ENCODE peak calls at places on chromosomes 2 and 18, in ten cellular contexts. X, S, G, U, Q, R, F, V, C and Z are unnamed samples.

GRCh38 chr2:237515166-237515565 is 28.1 kb downstream of the MLPH start:
- DNase-seq in F (no peak), S (no peak), G (no peak), V (no peak), Q (no peak), U (no peak), C (no peak), X (no peak), R (no peak), Z (no peak)

GRCh38 chr2:15547100-15547499 is 14.0 kb downstream of the NBAS start:
- DNase-seq in U (no peak), C (no peak), F (no peak), X (no peak), Q (no peak), R (no peak), G (no peak), V (no peak), S (no peak), Z (no peak)

GRCh38 chr2:201987426-201987825 is 46.2 kb upstream of the FZD7 start:
- DNase-seq in C (no peak), S (no peak), R (no peak), F (no peak), V (no peak), U (no peak), G (no peak), Q (no peak), X (no peak), Z (no peak)

GRCh38 chr2:28011322-28011737 is 120.8 kb downstream of the BABAM2 start:
- DNase-seq in V (no peak), F (no peak), X (no peak), C (no peak), U (no peak), S (no peak), G (no peak), Q (no peak), R (no peak), Z (no peak)

GRCh38 chr18:8607776-8608682 is 1.2 kb upstream of the RAB12 start:
- DNase-seq in X (peak), U (no peak), C (no peak), Q (no peak), R (no peak), V (no peak), S (peak), G (no peak), F (peak), Z (no peak)

GRCh38 chr2:174495365-174496012 is 8.7 kb upstream of the GPR155 start:
- DNase-seq in X (no peak), R (no peak), Q (no peak), F (no peak), C (no peak), S (no peak), U (no peak), V (no peak), G (peak), Z (no peak)

GRCh38 chr2:104788721-104789446 is 65.0 kb upstream of the POU3F3 start:
- DNase-seq in S (no peak), X (no peak), U (no peak), V (no peak), F (no peak), G (peak), R (no peak), C (no peak), Q (no peak), Z (no peak)

GRCh38 chr2:88698498-88699233 is 7.2 kb downstream of the RPIA start:
- DNase-seq in G (no peak), X (no peak), F (no peak), Q (no peak), V (peak), S (no peak), U (no peak), R (no peak), C (no peak), Z (no peak)

GRCh38 chr2:219877714-219878113 is 250.3 kb downstream of the SLC4A3 start:
- DNase-seq in X (no peak), V (no peak), Q (no peak), G (no peak), R (no peak), S (no peak), U (no peak), C (no peak), F (no peak), Z (no peak)

GRCh38 chr2:129731925-129732629 is 247.4 kb upstream of the RAB6C start:
- DNase-seq in F (no peak), Q (no peak), R (no peak), S (no peak), X (no peak), U (no peak), C (no peak), G (peak), V (no peak), Z (peak)

GRCh38 chr2:28424799-28425492 is 32.3 kb downstream of the FOSL2 start:
- DNase-seq in C (no peak), Q (no peak), G (no peak), S (no peak), R (no peak), U (no peak), V (no peak), X (no peak), F (no peak), Z (no peak)

GRCh38 chr2:42888321-42888720 is 95.9 kb upstream of the HAAO start:
- DNase-seq in C (no peak), X (no peak), V (no peak), U (no peak), G (no peak), Q (no peak), R (peak), F (peak), S (no peak), Z (no peak)

GRCh38 chr2:137950238-137950637 is 14.0 kb upstream of the HNMT start:
- DNase-seq in U (no peak), Q (no peak), X (no peak), R (no peak), F (no peak), S (no peak), G (no peak), C (no peak), V (no peak), Z (no peak)

GRCh38 chr2:210586381-210586780 is 30.0 kb downstream of the CPS1 start:
- DNase-seq in C (no peak), R (peak), G (no peak), X (no peak), U (no peak), S (no peak), Q (no peak), F (peak), V (no peak), Z (no peak)

DNA sequence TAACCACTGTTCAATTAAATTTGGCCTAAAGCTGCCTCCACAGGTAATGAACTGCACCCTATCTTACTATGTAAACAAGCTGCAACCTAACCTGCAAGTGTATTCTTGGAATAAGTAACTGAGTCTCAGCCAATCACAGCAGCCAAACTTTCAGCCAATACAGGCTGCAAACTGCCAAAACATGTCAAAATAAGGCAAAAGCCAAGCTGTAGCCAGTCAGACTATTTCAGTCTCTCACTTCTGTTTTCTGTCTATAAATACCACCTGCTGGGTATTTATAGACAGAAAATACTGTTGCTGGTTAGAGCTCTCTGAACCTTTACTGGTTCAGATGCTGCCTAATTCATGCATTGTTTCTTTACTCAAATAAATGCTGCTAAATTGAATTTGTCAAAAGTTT is 14.3 kb downstream of the C2orf76 start:
- DNase-seq in R (no peak), V (no peak), Q (no peak), S (no peak), F (no peak), C (no peak), U (no peak), X (no peak), G (no peak), Z (no peak)
- TF ChIP-seq CTCF in R (no peak), V (no peak), Q (no peak), S (no peak), F (no peak), C (no peak), U (no peak), X (no peak), G (no peak), Z (no peak)

GRCh38 chr2:68319397-68320117 is at the start of gene CNRIP1:
- DNase-seq in F (peak), R (peak), V (peak), S (no peak), U (no peak), X (peak), G (peak), Q (no peak), C (no peak), Z (peak)
- H3K4me3 ChIP-seq in F (peak), R (peak), V (peak), S (peak), U (peak), X (peak), G (peak), Q (peak), C (peak), Z (peak)

DNA sequence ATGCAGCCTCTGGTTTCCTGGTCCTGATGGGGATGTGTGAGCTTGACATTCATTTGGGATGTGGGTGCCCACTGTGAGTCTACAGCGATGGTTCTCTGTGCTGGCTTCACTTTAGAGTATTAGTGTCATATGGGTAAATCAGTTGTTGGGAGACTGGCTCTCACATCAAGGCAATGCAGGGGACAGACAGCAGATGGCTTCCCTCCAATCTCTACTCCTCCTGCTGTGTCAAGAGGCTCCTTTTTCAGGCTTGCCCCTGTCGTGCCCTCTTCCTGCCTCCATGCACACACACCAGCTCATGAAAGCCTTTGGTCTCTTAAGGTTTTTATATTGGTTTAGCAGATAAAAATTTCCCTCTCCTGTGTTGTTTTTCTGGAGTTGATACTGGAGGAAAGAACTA is 315.6 kb downstream of the RDH14 start:
- DNase-seq in V (no peak), Q (no peak), X (no peak), G (no peak), S (no peak), R (no peak), C (no peak), U (no peak), F (no peak), Z (no peak)
- TF ChIP-seq CTCF in V (no peak), Q (no peak), X (no peak), G (no peak), S (no peak), R (no peak), C (no peak), U (no peak), F (no peak), Z (no peak)

GRCh38 chr2:216012133-216012829 is 1.1 kb downstream of the MREG start:
- DNase-seq in C (no peak), V (no peak), Q (no peak), S (peak), R (peak), F (peak), G (no peak), U (no peak), X (no peak), Z (no peak)

GRCh38 chr2:216012830-216013079 is 596 bp downstream of the MREG start:
- DNase-seq in C (no peak), S (no peak), V (no peak), Q (no peak), U (no peak), G (no peak), F (no peak), R (no peak), X (no peak), Z (no peak)

GRCh38 chr2:216013080-216013909 is at the start of gene MREG:
- DNase-seq in C (no peak), F (peak), R (peak), Q (peak), X (peak), G (peak), S (no peak), U (no peak), V (peak), Z (peak)

GRCh38 chr2:216014986-216015385 is 1.6 kb upstream of the MREG start:
- DNase-seq in G (no peak), R (no peak), S (no peak), U (no peak), Q (no peak), X (no peak), C (no peak), V (no peak), F (no peak), Z (no peak)

DNA sequence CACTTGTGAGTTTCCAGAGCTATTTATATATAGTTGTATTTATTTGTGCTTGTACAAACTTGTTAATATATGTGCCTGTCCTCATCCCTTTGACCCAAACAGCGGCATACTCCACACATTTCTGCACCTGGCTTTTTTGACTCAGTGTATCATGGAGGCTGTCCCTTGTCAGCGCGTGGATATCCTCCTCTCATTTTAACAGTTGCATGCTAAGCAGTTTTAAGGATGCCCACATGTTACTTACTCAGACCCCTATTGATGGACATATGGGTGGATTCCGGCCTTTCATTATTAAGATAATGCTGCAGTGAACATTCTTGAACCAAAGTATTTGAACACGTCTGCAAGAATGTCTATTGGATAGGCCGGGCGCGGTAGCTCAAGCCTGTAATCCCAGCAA is 655 bp upstream of the MREG start:
- DNase-seq in X (no peak), G (no peak), S (no peak), C (no peak), R (no peak), F (no peak), V (no peak), U (no peak), Q (no peak), Z (no peak)
- H3K4me3 ChIP-seq in X (no peak), G (no peak), S (no peak), C (no peak), R (no peak), F (no peak), V (no peak), U (no peak), Q (no peak), Z (peak)

DNA sequence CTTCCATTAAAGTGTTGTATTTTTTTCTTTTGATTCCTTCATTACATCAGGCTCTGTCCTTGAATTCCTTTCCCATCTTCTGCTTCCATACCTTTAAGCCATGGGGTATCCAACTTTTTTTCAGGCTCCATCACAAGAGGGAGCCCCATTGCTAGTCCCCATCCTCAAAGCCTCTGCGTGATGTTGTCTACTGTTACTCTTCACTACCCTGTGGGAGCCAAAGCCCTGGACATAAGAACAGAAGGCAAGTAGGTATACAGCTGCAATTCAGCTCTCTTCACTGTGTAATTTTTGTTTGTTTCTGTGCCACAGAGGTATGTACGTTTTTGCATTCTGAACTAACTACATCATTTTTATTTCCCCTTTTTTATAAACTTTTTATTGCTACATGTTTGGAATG is 36.6 kb upstream of the CCNYL1 start:
- DNase-seq in F (no peak), U (no peak), Q (no peak), S (no peak), X (no peak), C (no peak), R (no peak), G (peak), V (no peak), Z (no peak)
- TF ChIP-seq CTCF in F (no peak), U (no peak), Q (no peak), S (no peak), X (no peak), C (no peak), R (no peak), G (no peak), V (no peak), Z (no peak)

GRCh38 chr2:159286709-159287441 is 372 bp upstream of the WDSUB1 start:
- DNase-seq in R (peak), S (peak), C (peak), G (peak), Q (peak), X (peak), V (peak), U (peak), F (peak), Z (peak)
- H3K4me3 ChIP-seq in R (peak), S (peak), C (peak), G (peak), Q (peak), X (peak), V (peak), U (peak), F (peak), Z (peak)